ENCODE peak calls at places on chromosomes 5 and 9, in ten cellular contexts. W is spleen, O is A673, X is neural progenitor cell, U is HCT116, P is pancreas, V is SJSA1, A is breast epithelium, I is K562, Q is gastrocnemius medialis. K is an unnamed sample.

GRCh38 chr5:108588323-108588722 is 159.4 kb upstream of the FER start:
- DNase-seq in V (no peak), I (no peak), A (no peak), U (no peak), P (no peak), Q (no peak), W (no peak), X (no peak), O (no peak), K (no peak)

GRCh38 chr5:150615141-150615699 is 25.2 kb upstream of the SYNPO start:
- DNase-seq in W (no peak), A (no peak), I (no peak), O (peak; percentile 65), V (no peak), P (peak; percentile 69), U (no peak), Q (no peak), X (no peak), K (no peak)

GRCh38 chr5:30102185-30102584 is 1091.3 kb upstream of the CDH6 start:
- DNase-seq in V (no peak), O (peak; percentile 26), P (no peak), X (no peak), I (no peak), Q (no peak), A (no peak), U (no peak), W (no peak), K (no peak)

GRCh38 chr5:107979272-107979671 is 308.5 kb upstream of the EFNA5 start:
- DNase-seq in Q (no peak), V (no peak), X (peak; percentile 34), I (no peak), A (no peak), P (no peak), W (no peak), U (no peak), O (no peak), K (no peak)

GRCh38 chr5:111159845-111160244 is 64.3 kb upstream of the CAMK4 start:
- DNase-seq in O (peak; percentile 10), W (no peak), V (no peak), X (no peak), A (no peak), U (no peak), Q (no peak), P (no peak), I (no peak), K (peak; percentile 15)

GRCh38 chr5:128084228-128085167 is 932 bp downstream of the SLC12A2 start:
- DNase-seq in W (peak; percentile 93), Q (peak; percentile 13), U (no peak), V (peak; percentile 53), O (peak; percentile 4), X (peak; percentile 57), P (peak; percentile 59), A (peak; percentile 54), I (peak; percentile 13), K (peak; percentile 68)

GRCh38 chr5:135718151-135718550 is 116.3 kb upstream of the SLC25A48 start:
- DNase-seq in O (no peak), W (no peak), A (no peak), V (peak; percentile 44), I (no peak), Q (no peak), U (peak; percentile 8), X (no peak), P (no peak), K (no peak)

GRCh38 chr9:113807173-113808061 is 68.7 kb upstream of the ZNF618 start:
- DNase-seq in P (peak; percentile 51), X (peak; percentile 60), A (no peak), Q (no peak), U (peak; percentile 33), W (no peak), I (peak; percentile 81), O (peak; percentile 71), V (peak; percentile 39), K (peak; percentile 81)

GRCh38 chr9:126683698-126684044 is 69.9 kb downstream of the LMX1B start:
- DNase-seq in A (no peak), W (no peak), X (no peak), O (no peak), P (no peak), V (no peak), Q (no peak), I (no peak), U (no peak), K (no peak)

DNA sequence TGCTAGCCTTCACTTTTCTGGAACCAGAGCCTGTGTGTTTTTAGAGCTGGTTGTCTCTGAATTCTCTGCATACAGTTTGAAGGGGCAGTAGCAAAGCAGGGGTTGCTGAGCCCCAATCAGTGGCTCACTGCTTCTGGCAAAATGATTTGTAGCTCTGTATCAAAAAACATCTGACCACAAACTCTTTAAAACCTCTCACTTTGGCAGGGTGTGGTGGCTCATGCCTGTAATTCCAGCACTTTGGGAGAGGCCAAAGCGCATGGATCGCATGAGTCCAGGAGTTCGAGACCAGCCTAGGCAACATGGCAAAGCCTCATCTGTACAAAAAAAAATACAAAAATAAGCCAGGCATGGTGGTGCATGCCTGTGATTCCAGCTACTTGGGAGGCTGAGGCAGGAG is 28.3 kb upstream of the APC start:
- DNase-seq in Q (no peak), U (no peak), X (no peak), O (no peak), I (no peak), V (no peak), W (no peak), A (no peak), P (no peak), K (no peak)
- H3K27ac ChIP-seq in Q (no peak overlapping the region), U (no peak overlapping the region), X (no peak overlapping the region), O (no peak overlapping the region), I (no peak overlapping the region), V (no peak overlapping the region), W (no peak overlapping the region), A (no peak overlapping the region), P (no peak overlapping the region), K (no peak overlapping the region)

DNA sequence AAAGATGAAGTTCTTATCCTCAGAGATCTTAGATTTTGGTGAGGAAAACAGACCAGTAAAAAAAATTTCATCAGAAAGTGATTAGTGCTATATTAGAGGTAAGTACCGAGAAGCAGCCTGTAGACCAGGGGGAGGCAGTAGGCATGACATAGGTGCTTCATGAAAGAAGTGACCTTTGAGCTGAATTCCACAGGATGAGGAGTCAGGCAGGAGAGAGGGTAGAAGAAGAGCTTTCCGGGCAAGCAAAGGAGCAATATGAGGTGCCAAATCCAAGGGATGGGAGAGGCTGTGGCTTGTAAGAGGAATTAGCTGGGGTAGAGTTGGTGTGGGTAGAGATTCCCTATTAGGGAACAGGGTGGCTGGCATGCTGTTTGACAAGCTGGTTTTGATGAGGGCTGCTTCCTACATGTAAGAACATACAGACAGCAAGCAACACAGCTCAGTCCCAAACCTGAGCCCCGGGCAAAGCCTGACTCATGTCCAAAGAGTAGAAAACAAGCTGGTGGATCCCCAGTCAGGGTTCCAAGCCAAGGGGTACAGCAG is 48.4 kb upstream of the PWWP2A start:
- DNase-seq in O (no peak), V (no peak), W (no peak), P (no peak), A (no peak), Q (no peak), U (no peak), X (no peak), I (no peak), K (no peak)
- H3K27ac ChIP-seq in O (peak overlapping the region; percentile 56), V (no peak overlapping the region), W (no peak overlapping the region), P (no peak overlapping the region), A (no peak overlapping the region), Q (no peak overlapping the region), U (no peak overlapping the region), X (no peak overlapping the region), I (no peak overlapping the region), K (no peak overlapping the region)

GRCh38 chr9:79581794-79582193 is 10.0 kb downstream of the TLE4 start:
- DNase-seq in I (no peak), A (no peak), X (peak; percentile 32), O (no peak), V (peak; percentile 84), Q (no peak), W (no peak), U (no peak), P (no peak), K (no peak)
- H3K27ac ChIP-seq in I (no peak overlapping the region), A (no peak overlapping the region), X (peak overlapping the region; percentile 82), O (no peak overlapping the region), V (peak overlapping the region; percentile 59), Q (peak overlapping the region; percentile 19), W (peak overlapping the region; percentile 74), U (no peak overlapping the region), P (no peak overlapping the region), K (no peak overlapping the region)

GRCh38 chr5:7894860-7895259 is 25.9 kb downstream of the MTRR start:
- DNase-seq in I (no peak), Q (no peak), V (no peak), A (no peak), X (no peak), O (no peak), P (no peak), U (no peak), W (no peak), K (no peak)

GRCh38 chr5:7897014-7897600 is 28.2 kb downstream of the MTRR start:
- DNase-seq in I (peak; percentile 53), V (peak; percentile 41), O (peak; percentile 71), W (no peak), P (no peak), X (peak; percentile 42), A (no peak), U (no peak), Q (no peak), K (no peak)

DNA sequence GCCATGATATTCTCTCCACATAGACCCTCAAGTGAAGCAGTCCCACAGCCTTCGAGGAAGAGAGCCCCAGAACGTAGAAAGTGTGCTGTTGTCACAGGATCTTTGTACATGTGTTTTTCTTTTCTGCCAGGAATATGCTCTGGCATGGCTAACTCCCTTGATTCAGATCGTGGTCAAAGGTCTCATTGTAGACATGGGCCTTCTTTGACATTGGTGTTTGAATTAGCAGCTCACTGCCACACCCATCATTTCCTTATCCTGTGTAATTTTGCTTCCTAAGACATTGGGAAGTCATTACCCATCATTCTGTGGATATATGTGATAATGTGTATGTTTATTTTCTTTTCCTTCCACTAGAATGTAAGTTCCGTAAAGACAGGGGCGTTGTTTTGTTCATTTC is 25.5 kb downstream of the MTRR start:
- DNase-seq in A (no peak), V (no peak), X (no peak), U (no peak), P (no peak), W (no peak), I (no peak), O (no peak), Q (no peak), K (no peak)
- H3K27ac ChIP-seq in A (no peak overlapping the region), V (no peak overlapping the region), X (no peak overlapping the region), U (no peak overlapping the region), P (no peak overlapping the region), W (no peak overlapping the region), I (no peak overlapping the region), O (no peak overlapping the region), Q (no peak overlapping the region), K (no peak overlapping the region)

DNA sequence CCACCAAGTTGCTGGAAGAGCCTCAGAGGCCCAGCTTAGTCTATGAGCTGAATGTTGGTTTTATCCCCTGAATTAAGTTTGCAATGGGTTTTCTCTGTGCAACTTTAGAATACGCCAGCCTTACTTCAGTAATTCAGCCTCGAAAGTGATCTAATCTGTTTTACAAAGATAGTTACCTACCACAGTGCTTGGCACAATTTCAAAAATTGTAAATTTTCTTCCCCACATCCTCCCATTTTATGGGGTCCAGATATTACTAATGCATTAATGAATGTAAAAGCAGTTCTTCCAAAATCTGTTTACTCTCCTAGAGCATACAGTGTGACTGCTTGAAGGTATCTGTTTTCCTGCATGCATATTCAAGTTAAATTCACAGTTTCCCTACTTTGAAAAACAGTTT is 172.6 kb downstream of the MAN2A1 start:
- DNase-seq in W (no peak), Q (no peak), P (no peak), V (no peak), I (no peak), U (no peak), A (no peak), X (no peak), O (no peak), K (no peak)
- H3K27ac ChIP-seq in W (no peak overlapping the region), Q (no peak overlapping the region), P (no peak overlapping the region), V (no peak overlapping the region), I (no peak overlapping the region), U (no peak overlapping the region), A (no peak overlapping the region), X (no peak overlapping the region), O (no peak overlapping the region), K (no peak overlapping the region)

K was measured in SJCRH30.